ENCODE peak calls at places on chromosomes 6 and 20, in ten cellular contexts. P is effector CD4-positive, alpha-beta T cell; F is substantia nigra; U is left cardiac atrium; I is AG09309; T is left ventricle myocardium superior; B is mucosa of gallbladder; Z is esophagus muscularis mucosa; A is RWPE1; Q is stimulated activated CD4-positive, alpha-beta T cell treated with anti-CD3 and anti-CD28 coated beads, Interleukin-15, amount 100 ng/mL, for 1 hour. C is an unnamed sample.
A peak's percentile ranks its signal among the peaks of the same experiment; 100 is the strongest.

GRCh38 chr6:142260748-142261147 is 41.1 kb upstream of the ADGRG6 start:
- DNase-seq in Q (no peak), Z (no peak), B (no peak), P (no peak), T (no peak), U (no peak), F (no peak), I (no peak), A (no peak), C (no peak)

GRCh38 chr6:148723484-148723883 is 23.3 kb upstream of the UST start:
- DNase-seq in Q (no peak), F (no peak), A (no peak), T (no peak), Z (no peak), I (peak; percentile 96), P (no peak), B (no peak), U (no peak), C (no peak)

GRCh38 chr6:132084811-132085509 is 133.8 kb upstream of the CCN2 start:
- DNase-seq in F (no peak), A (no peak), I (peak; percentile 96), P (no peak), Z (no peak), B (no peak), U (no peak), Q (no peak), T (no peak), C (no peak)

GRCh38 chr6:41964201-41964887 is 22.7 kb upstream of the CCND3 start:
- DNase-seq in P (no peak), Z (no peak), T (no peak), I (no peak), A (no peak), U (no peak), F (no peak), B (no peak), Q (no peak), C (no peak)

GRCh38 chr6:64217721-64218603 is 582.4 kb downstream of the PHF3 start:
- DNase-seq in Q (no peak), P (no peak), I (no peak), U (no peak), Z (no peak), B (no peak), A (no peak), T (no peak), F (no peak), C (no peak)

GRCh38 chr20:33843854-33844253 is 32.7 kb downstream of the CHMP4B start:
- DNase-seq in A (no peak), I (no peak), P (no peak), U (no peak), Q (no peak), F (no peak), T (no peak), Z (no peak), B (no peak), C (no peak)

GRCh38 chr6:129644567-129645015 is 65.4 kb downstream of the ARHGAP18 start:
- DNase-seq in I (peak; percentile 39), P (no peak), Z (no peak), B (no peak), U (no peak), Q (no peak), A (no peak), F (no peak), T (no peak), C (no peak)

GRCh38 chr6:44699851-44700250 is 312.3 kb downstream of the CDC5L start:
- DNase-seq in T (no peak), I (no peak), B (no peak), P (no peak), A (no peak), Q (no peak), F (no peak), Z (no peak), U (no peak), C (no peak)

GRCh38 chr6:130752292-130752691 is 74.9 kb upstream of the SMLR1 start:
- DNase-seq in T (no peak), P (no peak), U (no peak), Z (no peak), I (peak; percentile 34), B (no peak), Q (no peak), A (no peak), F (no peak), C (no peak)

GRCh38 chr20:61842011-61842410 is 223.7 kb downstream of the TAF4 start:
- DNase-seq in U (no peak), I (no peak), P (no peak), F (no peak), T (peak; percentile 18), A (no peak), Z (no peak), B (no peak), Q (no peak), C (no peak)

GRCh38 chr20:44728835-44729342 is 13.7 kb downstream of the CCN5 start:
- DNase-seq in Z (no peak), Q (no peak), F (no peak), U (peak; percentile 69), A (peak; percentile 100), T (peak; percentile 75), P (no peak), B (peak; percentile 42), I (peak; percentile 85), C (peak; percentile 62)

GRCh38 chr20:461254-462198 is 807 bp downstream of the TBC1D20 start:
- DNase-seq in A (peak; percentile 62), Q (peak; percentile 29), T (peak; percentile 74), F (no peak), B (peak; percentile 28), P (peak; percentile 35), Z (no peak), U (peak; percentile 69), I (no peak), C (peak; percentile 64)

GRCh38 chr20:10783660-10784336 is 110.0 kb upstream of the JAG1 start:
- DNase-seq in B (no peak), Q (no peak), A (no peak), T (no peak), P (no peak), I (no peak), U (no peak), F (no peak), Z (peak; percentile 21), C (no peak)

C was measured in heart right ventricle.